ENCODE peak calls at places on chromosomes 6 and 20, in nine cellular contexts. X, A, U, J, H, Y, G, P and L are unnamed samples.

GRCh38 chr20:13671500-13672288 is 33.0 kb upstream of the TASP1 start:
- DNase-seq in G (peak; percentile 92), X (no peak), H (peak; percentile 88), P (peak; percentile 47), Y (no peak), J (peak; percentile 69), U (no peak), A (no peak), L (no peak)

GRCh38 chr20:37265152-37265551 is 3.5 kb upstream of the GHRH start:
- DNase-seq in Y (no peak), H (no peak), U (no peak), X (no peak), G (no peak), J (no peak), P (no peak), A (no peak), L (no peak)

GRCh38 chr6:38671885-38672467 is 31.0 kb downstream of the GLO1 start:
- DNase-seq in Y (peak; percentile 24), A (peak; percentile 33), H (peak; percentile 80), J (peak; percentile 79), U (peak; percentile 60), G (peak; percentile 74), X (no peak), P (peak; percentile 86), L (peak; percentile 18)

GRCh38 chr6:142653710-142654274 is 291.2 kb downstream of the HIVEP2 start:
- DNase-seq in A (no peak), Y (no peak), H (no peak), J (no peak), U (no peak), P (no peak), X (no peak), G (no peak), L (no peak)

GRCh38 chr6:130162421-130162820 is 60.3 kb downstream of the SAMD3 start:
- DNase-seq in A (no peak), X (no peak), H (no peak), G (peak; percentile 20), J (no peak), U (no peak), Y (no peak), P (no peak), L (no peak)

GRCh38 chr6:159311618-159312017 is 142.4 kb downstream of the FNDC1 start:
- DNase-seq in X (no peak), J (no peak), G (no peak), P (no peak), Y (no peak), A (no peak), U (no peak), H (no peak), L (no peak)

GRCh38 chr6:47180633-47181032 is 129.1 kb downstream of the TNFRSF21 start:
- DNase-seq in J (peak; percentile 51), A (peak; percentile 31), U (no peak), H (peak; percentile 26), G (peak; percentile 90), Y (no peak), X (no peak), P (peak; percentile 60), L (no peak)

GRCh38 chr6:1700283-1700967 is 90.7 kb downstream of the FOXC1 start:
- DNase-seq in P (no peak), Y (no peak), X (no peak), U (no peak), H (no peak), G (no peak), J (no peak), A (no peak), L (no peak)

GRCh38 chr20:35302421-35303335 is 10.5 kb upstream of the FAM83C start:
- DNase-seq in H (no peak), U (no peak), Y (no peak), J (no peak), P (peak; percentile 40), A (no peak), G (peak; percentile 79), X (no peak), L (no peak)

GRCh38 chr6:14856177-14856576 is 389.7 kb upstream of the JARID2 start:
- DNase-seq in U (no peak), A (no peak), G (no peak), P (no peak), Y (no peak), X (no peak), J (no peak), H (no peak), L (no peak)

GRCh38 chr6:23994013-23994412 is 132.0 kb upstream of the NRSN1 start:
- DNase-seq in A (no peak), J (no peak), U (no peak), Y (no peak), H (no peak), X (no peak), P (no peak), G (no peak), L (no peak)

GRCh38 chr6:44672838-44673237 is 285.3 kb downstream of the CDC5L start:
- DNase-seq in H (no peak), A (peak; percentile 27), Y (no peak), J (no peak), P (no peak), U (no peak), G (no peak), X (no peak), L (no peak)

GRCh38 chr6:122730775-122731386 is 48.6 kb upstream of the FABP7 start:
- DNase-seq in U (peak; percentile 28), X (no peak), G (peak; percentile 54), J (peak; percentile 65), H (peak; percentile 71), Y (no peak), A (no peak), P (peak; percentile 71), L (no peak)

GRCh38 chr6:26158581-26159416 is 71.6 kb downstream of the HFE start:
- DNase-seq in P (peak; percentile 54), X (no peak), G (peak; percentile 56), J (peak; percentile 59), A (no peak), Y (peak; percentile 62), U (peak; percentile 67), H (peak; percentile 57), L (peak; percentile 37)

GRCh38 chr20:4999788-5000187 is 1.5 kb downstream of the SLC23A2 start:
- DNase-seq in G (no peak), H (no peak), Y (no peak), A (no peak), U (no peak), X (no peak), J (no peak), P (no peak), L (no peak)
- TF ChIP-seq CTCF in G (no peak), H (no peak), Y (no peak), A (no peak), U (no peak), X (no peak), J (no peak), P (no peak), L (no peak)

GRCh38 chr6:148577687-148578488 is 168.9 kb upstream of the UST start:
- DNase-seq in H (peak; percentile 85), J (peak; percentile 86), Y (peak; percentile 31), A (peak; percentile 91), P (peak; percentile 85), U (peak; percentile 68), X (peak; percentile 51), G (peak; percentile 83), L (peak; percentile 81)
- TF ChIP-seq CTCF in H (peak; percentile 86), J (peak; percentile 96), Y (peak; percentile 52), A (peak; percentile 99), P (peak; percentile 82), U (peak; percentile 76), X (peak; percentile 94), G (peak; percentile 88), L (no peak)

GRCh38 chr6:157139054-157139708 is 184.1 kb downstream of the TMEM242 start:
- DNase-seq in H (no peak), A (peak; percentile 66), X (no peak), G (no peak), J (no peak), Y (no peak), U (no peak), P (no peak), L (peak; percentile 56)
- TF ChIP-seq CTCF in H (peak; percentile 8), A (peak; percentile 81), X (peak; percentile 47), G (peak; percentile 12), J (peak; percentile 11), Y (no peak), U (peak; percentile 21), P (peak; percentile 42), L (peak; percentile 58)

GRCh38 chr20:60264024-60264709 is 305.9 kb downstream of the CDH26 start:
- DNase-seq in X (no peak), G (no peak), P (no peak), H (no peak), J (no peak), U (no peak), Y (no peak), A (no peak), L (no peak)

GRCh38 chr20:60266184-60266823 is 308.1 kb downstream of the CDH26 start:
- DNase-seq in J (no peak), H (no peak), A (no peak), G (no peak), U (no peak), P (no peak), Y (no peak), X (no peak), L (no peak)

GRCh38 chr20:60261323-60261722 is 303.1 kb downstream of the CDH26 start:
- DNase-seq in A (no peak), J (no peak), X (no peak), P (no peak), U (no peak), Y (no peak), H (no peak), G (no peak), L (no peak)

GRCh38 chr20:60258255-60258863 is 300.1 kb downstream of the CDH26 start:
- DNase-seq in X (no peak), U (no peak), P (no peak), A (no peak), H (no peak), J (no peak), G (no peak), Y (no peak), L (no peak)

DNA sequence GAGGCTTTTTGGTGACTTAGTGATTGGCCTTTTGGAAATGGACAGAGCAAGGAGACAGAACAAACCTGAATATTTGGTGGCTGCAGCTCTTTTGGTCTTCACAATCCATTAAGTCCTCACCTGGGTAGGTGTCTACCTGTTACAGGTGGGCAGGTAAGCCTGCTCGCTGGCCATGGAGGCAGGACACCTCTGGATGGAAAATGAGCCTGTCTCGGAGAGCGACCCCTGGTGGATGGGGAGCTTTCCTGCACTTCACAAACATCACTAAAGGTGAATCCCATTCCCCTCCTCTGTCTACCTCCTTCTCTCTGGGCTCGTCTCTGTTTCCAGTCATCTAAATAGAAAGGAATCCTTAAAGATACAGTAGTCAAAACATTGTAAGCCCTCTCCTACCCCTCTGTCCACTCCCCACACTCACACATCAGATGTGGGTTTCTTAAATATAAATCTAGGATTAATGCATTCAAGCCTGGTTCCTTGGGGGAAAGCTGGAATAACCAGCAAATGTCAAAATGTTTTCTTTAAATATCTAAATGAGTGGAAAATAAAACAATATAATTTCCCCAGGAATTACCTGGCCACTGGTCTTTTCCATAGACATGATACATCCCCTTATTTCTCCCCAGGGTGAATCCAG is 304.9 kb downstream of the CDH26 start:
- DNase-seq in X (no peak), A (peak; percentile 77), H (peak; percentile 7), Y (peak; percentile 56), U (no peak), P (peak; percentile 2), G (peak; percentile 27), J (no peak), L (peak; percentile 46)
- TF ChIP-seq CTCF in X (peak; percentile 68), A (peak; percentile 92), H (peak; percentile 52), Y (peak; percentile 73), U (no peak), P (peak; percentile 51), G (peak; percentile 76), J (peak; percentile 44), L (peak; percentile 84)

GRCh38 chr6:119350202-119351004 is 842 bp upstream of the MAN1A1 start:
- DNase-seq in Y (peak; percentile 39), G (peak; percentile 83), X (no peak), J (peak; percentile 87), H (peak; percentile 85), P (peak; percentile 82), U (peak; percentile 66), A (no peak), L (no peak)
- TF ChIP-seq CTCF in Y (no peak), G (no peak), X (no peak), J (no peak), H (no peak), P (no peak), U (no peak), A (no peak), L (no peak)